ENCODE peak calls at places on chromosomes 4 and X, in six cellular contexts. One of them, this sample, is unnamed.

GRCh38 chrX:50068893-50069292 is 131.9 kb downstream of the AKAP4 start:
- DNase-seq in activated gamma-delta T cell treated with Interleukin-2 at 50 U/mL for 16 hours: no peak
- DNase-seq in endothelial cell: no peak
- DNase-seq in T-helper 9 cell: no peak
- DNase-seq in head of caudate nucleus: no peak
- DNase-seq in NCI-H1092: no peak
- DNase-seq in this sample: no peak

GRCh38 chrX:130826249-130826648 is 76.8 kb downstream of the ENOX2 start:
- DNase-seq in NCI-H1092: no peak
- DNase-seq in T-helper 9 cell: no peak
- DNase-seq in head of caudate nucleus: no peak
- DNase-seq in activated gamma-delta T cell treated with Interleukin-2 at 50 U/mL for 16 hours: no peak
- DNase-seq in endothelial cell: no peak
- DNase-seq in this sample: no peak

GRCh38 chrX:96424007-96424406 is 260.6 kb upstream of the DIAPH2 start:
- DNase-seq in activated gamma-delta T cell treated with Interleukin-2 at 50 U/mL for 16 hours: no peak
- DNase-seq in head of caudate nucleus: no peak
- DNase-seq in NCI-H1092: no peak
- DNase-seq in T-helper 9 cell: no peak
- DNase-seq in endothelial cell: no peak
- DNase-seq in this sample: no peak

GRCh38 chr4:25184056-25184455 is 23.8 kb upstream of the SEPSECS start:
- DNase-seq in head of caudate nucleus: no peak
- DNase-seq in activated gamma-delta T cell treated with Interleukin-2 at 50 U/mL for 16 hours: no peak
- DNase-seq in endothelial cell: no peak
- DNase-seq in T-helper 9 cell: no peak
- DNase-seq in NCI-H1092: no peak
- DNase-seq in this sample: no peak

GRCh38 chr4:107379054-107379869 is 340.8 kb downstream of the PAPSS1 start:
- DNase-seq in NCI-H1092: no peak
- DNase-seq in activated gamma-delta T cell treated with Interleukin-2 at 50 U/mL for 16 hours: no peak
- DNase-seq in endothelial cell: no peak
- DNase-seq in head of caudate nucleus: no peak
- DNase-seq in T-helper 9 cell: no peak
- DNase-seq in this sample: no peak

GRCh38 chr4:7233601-7234000 is 41.3 kb downstream of the SORCS2 start:
- DNase-seq in head of caudate nucleus: no peak
- DNase-seq in endothelial cell: no peak
- DNase-seq in T-helper 9 cell: no peak
- DNase-seq in activated gamma-delta T cell treated with Interleukin-2 at 50 U/mL for 16 hours: no peak
- DNase-seq in NCI-H1092: no peak
- DNase-seq in this sample: no peak

GRCh38 chr4:98204236-98204553 is 57.0 kb upstream of the RAP1GDS1 start:
- DNase-seq in T-helper 9 cell: no peak
- DNase-seq in activated gamma-delta T cell treated with Interleukin-2 at 50 U/mL for 16 hours: no peak
- DNase-seq in head of caudate nucleus: no peak
- DNase-seq in endothelial cell: no peak
- DNase-seq in NCI-H1092: no peak
- DNase-seq in this sample: no peak

GRCh38 chrX:19863237-19864223 is 23.9 kb downstream of the SH3KBP1 start:
- DNase-seq in NCI-H1092: no peak
- DNase-seq in head of caudate nucleus: no peak
- DNase-seq in endothelial cell: no peak
- DNase-seq in activated gamma-delta T cell treated with Interleukin-2 at 50 U/mL for 16 hours: no peak
- DNase-seq in T-helper 9 cell: no peak
- DNase-seq in this sample: no peak

GRCh38 chrX:70013483-70014222 is 36.1 kb downstream of the AWAT2 start:
- DNase-seq in NCI-H1092: no peak
- DNase-seq in T-helper 9 cell: no peak
- DNase-seq in head of caudate nucleus: no peak
- DNase-seq in activated gamma-delta T cell treated with Interleukin-2 at 50 U/mL for 16 hours: no peak
- DNase-seq in endothelial cell: no peak
- DNase-seq in this sample: no peak

GRCh38 chr4:38857354-38858096 is 908 bp upstream of the TLR6 start:
- DNase-seq in T-helper 9 cell: no peak
- DNase-seq in endothelial cell: no peak
- DNase-seq in activated gamma-delta T cell treated with Interleukin-2 at 50 U/mL for 16 hours: no peak
- DNase-seq in NCI-H1092: no peak
- DNase-seq in head of caudate nucleus: peak; percentile 67
- DNase-seq in this sample: no peak

GRCh38 chr4:29983890-29984289 is 736.3 kb upstream of the PCDH7 start:
- DNase-seq in activated gamma-delta T cell treated with Interleukin-2 at 50 U/mL for 16 hours: no peak
- DNase-seq in endothelial cell: no peak
- DNase-seq in head of caudate nucleus: no peak
- DNase-seq in T-helper 9 cell: no peak
- DNase-seq in NCI-H1092: no peak
- DNase-seq in this sample: no peak

GRCh38 chr4:128757712-128758111 is 51.8 kb upstream of the JADE1 start:
- DNase-seq in endothelial cell: no peak
- DNase-seq in head of caudate nucleus: no peak
- DNase-seq in activated gamma-delta T cell treated with Interleukin-2 at 50 U/mL for 16 hours: no peak
- DNase-seq in T-helper 9 cell: no peak
- DNase-seq in NCI-H1092: no peak
- DNase-seq in this sample: no peak

GRCh38 chrX:124435616-124436015 is 89.3 kb downstream of the SH2D1A start:
- DNase-seq in activated gamma-delta T cell treated with Interleukin-2 at 50 U/mL for 16 hours: no peak
- DNase-seq in T-helper 9 cell: no peak
- DNase-seq in head of caudate nucleus: no peak
- DNase-seq in NCI-H1092: peak; percentile 90
- DNase-seq in endothelial cell: no peak
- DNase-seq in this sample: no peak

GRCh38 chr4:108360857-108361820 is 192.4 kb upstream of the LEF1 start:
- DNase-seq in NCI-H1092: no peak
- DNase-seq in endothelial cell: peak; percentile 11
- DNase-seq in activated gamma-delta T cell treated with Interleukin-2 at 50 U/mL for 16 hours: no peak
- DNase-seq in T-helper 9 cell: no peak
- DNase-seq in head of caudate nucleus: no peak
- DNase-seq in this sample: no peak

GRCh38 chr4:172514011-172514410 is 654.6 kb upstream of the GALNT7 start:
- DNase-seq in T-helper 9 cell: no peak
- DNase-seq in NCI-H1092: no peak
- DNase-seq in head of caudate nucleus: no peak
- DNase-seq in activated gamma-delta T cell treated with Interleukin-2 at 50 U/mL for 16 hours: no peak
- DNase-seq in endothelial cell: no peak
- DNase-seq in this sample: no peak

GRCh38 chrX:17591741-17592110 is 145.6 kb upstream of the SCML1 start:
- DNase-seq in endothelial cell: no peak
- DNase-seq in activated gamma-delta T cell treated with Interleukin-2 at 50 U/mL for 16 hours: no peak
- DNase-seq in head of caudate nucleus: no peak
- DNase-seq in NCI-H1092: no peak
- DNase-seq in T-helper 9 cell: no peak
- DNase-seq in this sample: no peak

GRCh38 chr4:126071346-126072333 is 756.9 kb downstream of the FAT4 start:
- DNase-seq in endothelial cell: no peak
- DNase-seq in head of caudate nucleus: peak; percentile 71
- DNase-seq in T-helper 9 cell: no peak
- DNase-seq in activated gamma-delta T cell treated with Interleukin-2 at 50 U/mL for 16 hours: no peak
- DNase-seq in NCI-H1092: peak; percentile 94
- DNase-seq in this sample: no peak

GRCh38 chr4:16229604-16230003 is 3.3 kb upstream of the TAPT1 start:
- DNase-seq in T-helper 9 cell: no peak
- DNase-seq in activated gamma-delta T cell treated with Interleukin-2 at 50 U/mL for 16 hours: no peak
- DNase-seq in NCI-H1092: no peak
- DNase-seq in head of caudate nucleus: no peak
- DNase-seq in endothelial cell: no peak
- DNase-seq in this sample: no peak

GRCh38 chrX:153455571-153455970 is 9.7 kb upstream of the TREX2 start:
- DNase-seq in T-helper 9 cell: no peak
- DNase-seq in endothelial cell: no peak
- DNase-seq in head of caudate nucleus: no peak
- DNase-seq in activated gamma-delta T cell treated with Interleukin-2 at 50 U/mL for 16 hours: no peak
- DNase-seq in NCI-H1092: no peak
- DNase-seq in this sample: no peak

GRCh38 chr4:128811571-128812359 is 2.3 kb downstream of the JADE1 start:
- DNase-seq in head of caudate nucleus: peak; percentile 93
- DNase-seq in NCI-H1092: peak; percentile 83
- DNase-seq in T-helper 9 cell: peak; percentile 72
- DNase-seq in endothelial cell: peak; percentile 85
- DNase-seq in activated gamma-delta T cell treated with Interleukin-2 at 50 U/mL for 16 hours: peak; percentile 73
- DNase-seq in this sample: peak; percentile 50

GRCh38 chr4:123856689-123857545 is 460.3 kb downstream of the SPRY1 start:
- DNase-seq in head of caudate nucleus: no peak
- DNase-seq in endothelial cell: peak; percentile 61
- DNase-seq in T-helper 9 cell: no peak
- DNase-seq in NCI-H1092: no peak
- DNase-seq in activated gamma-delta T cell treated with Interleukin-2 at 50 U/mL for 16 hours: no peak
- DNase-seq in this sample: no peak

GRCh38 chr4:120720354-120720753 is 202.2 kb downstream of the PRDM5 start:
- DNase-seq in T-helper 9 cell: no peak
- DNase-seq in NCI-H1092: no peak
- DNase-seq in activated gamma-delta T cell treated with Interleukin-2 at 50 U/mL for 16 hours: no peak
- DNase-seq in endothelial cell: no peak
- DNase-seq in head of caudate nucleus: no peak
- DNase-seq in this sample: no peak

GRCh38 chrX:54066841-54067240 is 22.6 kb upstream of the PHF8 start:
- DNase-seq in head of caudate nucleus: no peak
- DNase-seq in activated gamma-delta T cell treated with Interleukin-2 at 50 U/mL for 16 hours: no peak
- DNase-seq in T-helper 9 cell: no peak
- DNase-seq in NCI-H1092: no peak
- DNase-seq in endothelial cell: no peak
- DNase-seq in this sample: no peak

GRCh38 chr4:176499518-176499917 is 179.8 kb downstream of the SPCS3 start:
- DNase-seq in T-helper 9 cell: no peak
- DNase-seq in NCI-H1092: no peak
- DNase-seq in activated gamma-delta T cell treated with Interleukin-2 at 50 U/mL for 16 hours: no peak
- DNase-seq in head of caudate nucleus: no peak
- DNase-seq in endothelial cell: no peak
- DNase-seq in this sample: no peak